ENCODE peak calls at places on chromosomes 1 and 21, in ten cellular contexts. I, E, L, Z, M, H, C, D, F and T are unnamed samples.

GRCh38 chr1:45002650-45003645 is 8.2 kb downstream of the HECTD3 start:
- DNase-seq in Z (peak), M (no peak), I (no peak), D (no peak), E (no peak), L (no peak), C (no peak), F (no peak), H (no peak), T (no peak)

GRCh38 chr1:30908446-30908885 is at the start of gene SDC3:
- DNase-seq in D (no peak), H (no peak), C (no peak), Z (peak), E (no peak), L (peak), F (no peak), I (peak), M (no peak), T (no peak)

GRCh38 chr1:64484651-64485050 is 14.7 kb downstream of the CACHD1 start:
- DNase-seq in Z (no peak), L (peak), D (no peak), C (no peak), H (no peak), I (no peak), F (peak), E (no peak), M (no peak), T (no peak)

GRCh38 chr1:85027242-85027983 is 20.9 kb downstream of the MCOLN3 start:
- DNase-seq in D (no peak), L (peak), C (no peak), E (no peak), F (peak), M (no peak), H (no peak), I (no peak), Z (no peak), T (no peak)

GRCh38 chr1:234396092-234396491 is 22.8 kb downstream of the COA6 start:
- DNase-seq in C (no peak), L (no peak), D (no peak), M (no peak), I (no peak), Z (no peak), E (no peak), H (no peak), F (no peak), T (no peak)

GRCh38 chr1:198711837-198712236 is 73.0 kb downstream of the PTPRC start:
- DNase-seq in I (no peak), L (peak), Z (no peak), D (no peak), M (no peak), H (no peak), E (no peak), C (no peak), F (peak), T (no peak)

GRCh38 chr1:41698916-41699860 is 214.7 kb upstream of the EDN2 start:
- DNase-seq in D (no peak), L (no peak), E (no peak), Z (no peak), M (no peak), H (no peak), F (no peak), C (no peak), I (no peak), T (no peak)

GRCh38 chr1:219788091-219788490 is 140.3 kb downstream of the SLC30A10 start:
- DNase-seq in L (peak), I (no peak), D (no peak), E (no peak), H (no peak), C (no peak), F (peak), Z (no peak), M (no peak), T (peak)

GRCh38 chr1:163820748-163821147 is 499.0 kb downstream of the NUF2 start:
- DNase-seq in D (no peak), C (no peak), Z (no peak), F (peak), H (no peak), L (peak), M (no peak), I (no peak), E (no peak), T (peak)
- TF ChIP-seq CTCF in D (no peak), C (no peak), Z (no peak), F (peak), H (no peak), L (peak), M (peak), I (no peak), E (no peak), T (peak)

GRCh38 chr1:240207073-240207709 is 115.5 kb downstream of the FMN2 start:
- DNase-seq in L (no peak), F (no peak), C (no peak), H (no peak), I (no peak), E (no peak), Z (no peak), M (no peak), D (no peak), T (no peak)
- H3K4me3 ChIP-seq in L (no peak), F (no peak), C (no peak), H (no peak), I (no peak), E (no peak), Z (no peak), M (no peak), D (no peak), T (no peak)

DNA sequence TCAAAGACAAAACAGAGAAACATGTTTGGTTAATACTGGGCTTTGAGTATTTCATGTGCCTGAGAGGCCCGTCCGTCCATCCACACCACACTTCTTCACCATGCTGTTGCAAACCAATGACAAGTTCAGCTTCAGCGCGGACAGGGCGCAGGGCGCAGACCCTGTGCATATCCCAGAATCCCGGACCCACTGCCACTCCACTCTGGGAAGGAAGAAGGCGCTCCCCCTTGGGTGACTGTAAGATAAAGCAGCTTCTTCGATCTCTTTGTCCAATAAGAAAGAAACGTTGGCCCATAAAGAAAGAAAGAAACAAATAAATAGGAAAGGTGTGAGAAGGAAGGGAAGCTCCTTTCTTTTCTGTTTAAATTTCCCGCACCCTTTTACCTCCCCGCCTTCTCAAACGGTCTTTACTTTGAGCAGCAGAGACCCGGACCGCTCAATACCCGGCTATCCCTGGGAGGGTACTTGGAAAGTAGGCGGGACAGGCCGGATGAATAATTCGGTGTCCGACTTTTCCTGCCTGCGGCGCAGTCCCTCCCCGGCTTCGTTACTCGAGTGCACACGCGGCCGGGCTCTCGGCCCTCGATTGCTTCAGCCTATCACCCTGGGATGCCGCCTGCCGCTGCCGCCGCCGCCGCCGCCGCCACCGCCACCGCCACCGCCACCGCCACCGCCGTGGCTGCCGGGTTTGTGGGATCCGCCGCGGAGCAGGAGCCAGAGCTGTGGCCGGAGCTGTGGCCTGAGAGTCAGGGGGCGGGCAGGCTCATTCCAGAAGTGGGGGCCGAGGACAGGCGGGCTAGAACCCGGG is 550 bp upstream of the RASAL2 start:
- DNase-seq in F (peak), C (no peak), E (peak), H (peak), Z (peak), L (peak), M (peak), I (peak), D (peak), T (peak)
- TF ChIP-seq CTCF in F (peak), C (no peak), E (peak), H (no peak), Z (no peak), L (no peak), M (no peak), I (no peak), D (no peak), T (peak)

GRCh38 chr21:44511219-44511937 is 28.6 kb downstream of the KRTAP10-1 start:
- DNase-seq in E (peak), Z (no peak), L (no peak), I (no peak), C (no peak), H (no peak), F (no peak), M (no peak), D (no peak), T (no peak)

GRCh38 chr21:44509539-44509938 is 30.5 kb downstream of the KRTAP10-1 start:
- DNase-seq in H (no peak), F (no peak), Z (no peak), C (peak), I (peak), M (no peak), D (peak), L (peak), E (peak), T (peak)

GRCh38 chr21:44510109-44510507 is 29.9 kb downstream of the KRTAP10-1 start:
- DNase-seq in D (no peak), E (no peak), Z (no peak), M (no peak), I (no peak), L (peak), F (no peak), H (no peak), C (no peak), T (no peak)

GRCh38 chr21:44511938-44512275 is 28.1 kb downstream of the KRTAP10-1 start:
- DNase-seq in L (no peak), Z (no peak), M (no peak), I (no peak), E (peak), F (no peak), C (no peak), H (no peak), D (no peak), T (no peak)

GRCh38 chr21:44510508-44511218 is 29.3 kb downstream of the KRTAP10-1 start:
- DNase-seq in F (peak), I (peak), M (no peak), Z (peak), E (peak), C (peak), H (no peak), D (peak), L (peak), T (no peak)
- H3K4me3 ChIP-seq in F (no peak), I (no peak), M (no peak), Z (no peak), E (no peak), C (no peak), H (no peak), D (no peak), L (peak), T (no peak)

DNA sequence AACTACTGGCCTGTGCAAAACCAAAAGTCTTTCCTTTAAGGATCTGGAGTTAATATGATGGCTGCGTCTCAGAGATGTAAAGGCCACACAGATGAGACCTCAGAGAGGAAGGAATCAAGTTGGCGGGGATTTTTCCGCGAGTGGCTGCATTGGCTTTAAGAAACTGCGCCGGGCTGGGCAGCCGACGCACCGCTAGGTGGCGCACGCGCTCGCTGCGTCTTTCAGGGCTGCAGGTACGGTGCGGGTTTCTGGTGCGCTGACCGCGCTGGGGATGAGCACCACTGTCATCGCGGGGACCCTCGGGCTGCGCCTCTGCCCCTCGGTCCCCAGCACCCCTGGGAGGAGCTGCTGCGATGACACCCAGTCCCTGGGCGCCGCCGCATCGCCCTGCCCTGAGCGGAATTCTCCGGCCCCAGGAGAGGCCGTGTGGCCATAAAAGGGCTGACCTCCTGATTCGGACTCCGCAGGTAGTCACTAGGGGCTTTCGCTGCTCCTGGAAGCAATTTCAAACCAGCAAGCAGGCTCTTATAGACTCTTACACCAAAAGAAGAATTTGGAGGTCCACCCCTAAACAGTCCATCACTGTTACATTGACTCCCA is 241.0 kb downstream of the KCNJ6 start:
- DNase-seq in C (peak), M (no peak), L (peak), I (peak), E (peak), F (peak), H (no peak), Z (peak), D (peak), T (peak)
- TF ChIP-seq CTCF in C (peak), M (peak), L (peak), I (peak), E (peak), F (peak), H (peak), Z (peak), D (peak), T (peak)

DNA sequence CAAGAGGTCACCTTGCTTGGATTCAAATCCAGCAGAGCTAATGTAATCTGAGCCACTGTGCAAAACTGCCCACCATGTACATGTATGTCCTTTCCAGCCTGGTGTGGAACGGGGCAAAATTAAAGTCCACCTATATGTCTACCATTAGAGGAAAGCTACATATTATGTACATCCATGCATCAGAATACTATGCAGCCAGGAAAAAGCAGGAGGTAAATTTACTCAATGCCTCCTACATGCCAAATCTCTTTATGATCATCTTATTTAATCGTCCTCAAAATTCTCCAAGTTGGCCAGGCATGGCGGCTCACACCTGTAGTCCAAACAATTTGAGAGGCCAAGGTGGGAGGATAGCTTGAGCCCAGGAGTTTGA is 6.3 kb upstream of the ZNF683 start:
- DNase-seq in E (no peak), D (no peak), M (no peak), F (no peak), Z (no peak), H (no peak), I (no peak), L (no peak), C (no peak), T (no peak)
- H3K4me3 ChIP-seq in E (no peak), D (no peak), M (no peak), F (no peak), Z (no peak), H (no peak), I (no peak), L (no peak), C (no peak), T (no peak)

DNA sequence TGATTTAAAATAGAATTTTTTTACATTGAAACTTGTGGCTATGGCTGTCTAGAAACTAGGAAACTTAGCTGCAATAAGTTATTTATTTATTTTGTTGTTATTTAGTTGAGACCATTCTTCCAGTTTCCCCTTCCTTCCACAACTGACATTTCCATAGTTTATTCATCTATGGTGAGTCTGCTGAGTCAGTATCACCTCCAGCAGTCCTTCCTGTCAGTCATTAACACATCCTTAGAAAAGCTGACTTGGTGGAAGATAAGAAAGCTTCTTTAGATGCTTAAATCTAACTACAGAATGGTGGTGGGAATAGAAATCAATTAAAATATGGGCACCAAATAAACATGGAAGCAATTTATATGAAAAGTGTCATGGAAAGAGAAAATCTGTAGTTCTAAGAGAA is 714.0 kb downstream of the RWDD3 start:
- DNase-seq in E (no peak), Z (no peak), D (no peak), C (no peak), H (no peak), I (no peak), M (no peak), F (no peak), L (no peak), T (no peak)
- TF ChIP-seq CTCF in E (no peak), Z (no peak), D (no peak), C (no peak), H (no peak), I (no peak), M (no peak), F (no peak), L (no peak), T (no peak)

DNA sequence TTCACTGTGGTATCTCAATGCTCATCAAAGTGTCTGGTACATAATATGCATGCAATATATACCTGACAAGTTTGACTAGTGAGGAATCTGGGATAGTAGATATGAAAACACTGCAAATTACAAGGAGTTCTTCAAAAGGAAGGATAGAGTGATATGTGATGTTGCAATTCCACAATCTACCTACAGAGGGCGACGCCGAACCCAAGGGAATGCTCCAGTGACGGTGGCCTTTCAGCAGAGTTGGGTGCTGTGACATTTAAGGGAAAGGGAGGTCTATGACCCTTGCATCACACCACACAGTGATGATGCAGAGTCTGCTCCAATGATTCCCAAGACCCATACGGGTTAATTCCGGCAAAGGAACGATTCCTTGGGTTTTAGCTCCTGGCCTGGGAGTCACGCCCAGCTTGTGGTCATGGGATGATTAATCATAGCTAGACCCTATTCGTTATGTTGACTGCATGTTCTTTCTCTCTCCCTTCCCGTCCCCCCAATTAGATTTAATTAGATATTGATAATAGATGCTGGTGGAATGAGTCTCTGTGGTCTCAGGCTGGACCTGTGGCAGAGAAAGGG is 123.0 kb upstream of the IGSF21 start:
- DNase-seq in D (no peak), L (peak), H (no peak), C (peak), Z (peak), M (no peak), E (no peak), I (no peak), F (peak), T (no peak)
- H3K4me3 ChIP-seq in D (no peak), L (no peak), H (no peak), C (no peak), Z (no peak), M (no peak), E (no peak), I (no peak), F (no peak), T (no peak)

DNA sequence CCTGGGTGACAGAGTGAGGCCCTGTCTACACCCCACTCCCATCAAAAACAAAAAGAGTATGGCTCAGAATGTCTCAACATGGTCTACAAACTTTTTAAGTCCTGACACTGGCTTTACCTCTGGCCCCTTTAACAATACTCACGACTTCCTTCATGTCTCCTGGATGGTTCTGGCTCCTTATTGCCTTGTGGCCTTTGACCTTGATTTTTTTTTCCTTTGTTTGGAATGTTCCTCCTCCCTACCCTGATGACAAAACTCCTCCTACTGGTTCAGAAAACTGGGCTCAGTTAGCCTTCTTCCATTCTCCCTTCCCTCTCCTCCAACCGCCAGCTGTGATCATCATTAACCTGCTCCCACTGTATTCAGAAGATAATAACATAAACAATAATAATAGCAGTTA is 4.6 kb upstream of the SOAT1 start:
- DNase-seq in I (no peak), F (no peak), C (no peak), Z (no peak), E (no peak), L (no peak), H (no peak), M (no peak), D (no peak), T (no peak)
- TF ChIP-seq CTCF in I (no peak), F (no peak), C (no peak), Z (no peak), E (no peak), L (no peak), H (no peak), M (no peak), D (no peak), T (no peak)